ENCODE peak calls at places on chromosomes 5 and 9, in four cellular contexts. I, M, X and H are unnamed samples.

GRCh38 chr5:143657814-143658395 is 154.1 kb upstream of the HMHB1 start:
- DNase-seq in I (no peak), M (peak; percentile 28), X (no peak), H (no peak)

GRCh38 chr5:172868436-172868923 is 34.4 kb downstream of the ERGIC1 start:
- DNase-seq in I (peak; percentile 77), M (peak; percentile 94), X (no peak), H (no peak)

GRCh38 chr5:35436441-35437057 is 181.1 kb upstream of the SPEF2 start:
- DNase-seq in I (peak; percentile 11), M (peak; percentile 48), X (no peak), H (no peak)

GRCh38 chr5:169350759-169351240 is 49.9 kb upstream of the SLIT3 start:
- DNase-seq in I (peak; percentile 97), M (peak; percentile 99), X (no peak), H (no peak)

GRCh38 chr9:127717766-127718165 is 1.9 kb downstream of the TTC16 start:
- DNase-seq in I (no peak), M (no peak), X (no peak), H (no peak)

GRCh38 chr5:142017832-142018427 is 5.1 kb upstream of the GNPDA1 start:
- DNase-seq in I (peak; percentile 71), M (peak; percentile 53), X (no peak), H (no peak)

GRCh38 chr5:380701-381309 is 59.3 kb downstream of the AHRR start:
- DNase-seq in I (no peak), M (peak; percentile 58), X (no peak), H (no peak)

GRCh38 chr9:38079410-38080105 is 10.5 kb upstream of the SHB start:
- DNase-seq in I (peak; percentile 64), M (peak; percentile 27), X (no peak), H (no peak)

GRCh38 chr5:79107020-79107796 is 4.4 kb upstream of the BHMT start:
- DNase-seq in I (no peak), M (peak; percentile 32), X (peak; percentile 36), H (no peak)

GRCh38 chr5:79143684-79144379 is 32.2 kb downstream of the BHMT start:
- DNase-seq in I (peak; percentile 42), M (peak; percentile 69), X (no peak), H (no peak)

GRCh38 chr5:126031989-126032716 is 391.1 kb upstream of the GRAMD2B start:
- DNase-seq in I (peak; percentile 87), M (peak; percentile 79), X (no peak), H (no peak)

GRCh38 chr5:125401724-125402622 is 655.5 kb upstream of the ZNF608 start:
- DNase-seq in I (no peak), M (peak; percentile 67), X (no peak), H (no peak)

GRCh38 chr5:131996210-131997025 is 15.0 kb downstream of the ACSL6 start:
- DNase-seq in I (no peak), M (no peak), X (no peak), H (no peak)

GRCh38 chr9:19682416-19682815 is 106.4 kb downstream of the SLC24A2 start:
- DNase-seq in I (no peak), M (no peak), X (no peak), H (no peak)

GRCh38 chr9:128383007-128383753 is 12.0 kb downstream of the URM1 start:
- DNase-seq in I (no peak), M (no peak), X (no peak), H (no peak)

GRCh38 chr9:37968228-37968672 is 64.3 kb upstream of the SLC25A51 start:
- DNase-seq in I (peak; percentile 46), M (peak; percentile 86), X (no peak), H (no peak)

GRCh38 chr9:38629511-38629910 is 9.1 kb upstream of the ANKRD18A start:
- DNase-seq in I (no peak), M (no peak), X (no peak), H (no peak)

GRCh38 chr5:153619706-153620105 is 129.2 kb downstream of the GRIA1 start:
- DNase-seq in I (peak; percentile 62), M (peak; percentile 63), X (no peak), H (no peak)

GRCh38 chr5:134071850-134072207 is 42.7 kb upstream of the TCF7 start:
- DNase-seq in I (no peak), M (no peak), X (no peak), H (no peak)

GRCh38 chr5:134070648-134070978 is 43.9 kb upstream of the TCF7 start:
- DNase-seq in I (peak; percentile 24), M (peak; percentile 40), X (no peak), H (no peak)

GRCh38 chr5:134072471-134073220 is 41.8 kb upstream of the TCF7 start:
- DNase-seq in I (no peak), M (no peak), X (no peak), H (no peak)

GRCh38 chr5:134069553-134069952 is 44.9 kb upstream of the TCF7 start:
- DNase-seq in I (no peak), M (no peak), X (no peak), H (no peak)

GRCh38 chr5:134070979-134071849 is 43.3 kb upstream of the TCF7 start:
- DNase-seq in I (peak; percentile 17), M (no peak), X (peak; percentile 86), H (no peak)
- TF ChIP-seq CTCF in I (no peak), M (no peak), X (no peak), H (no peak)

GRCh38 chr5:150801117-150801927 is 22.8 kb downstream of the SMIM3 start:
- DNase-seq in I (peak; percentile 85), M (peak; percentile 80), X (no peak), H (no peak)
- TF ChIP-seq CTCF in I (peak; percentile 61), M (peak; percentile 59), X (peak; percentile 56), H (peak; percentile 74)

GRCh38 chr9:15693701-15694100 is 140.9 kb downstream of the CCDC171 start:
- DNase-seq in I (no peak), M (no peak), X (no peak), H (no peak)

GRCh38 chr9:15697459-15697858 is 144.6 kb downstream of the CCDC171 start:
- DNase-seq in I (peak; percentile 90), M (peak; percentile 88), X (no peak), H (no peak)

DNA sequence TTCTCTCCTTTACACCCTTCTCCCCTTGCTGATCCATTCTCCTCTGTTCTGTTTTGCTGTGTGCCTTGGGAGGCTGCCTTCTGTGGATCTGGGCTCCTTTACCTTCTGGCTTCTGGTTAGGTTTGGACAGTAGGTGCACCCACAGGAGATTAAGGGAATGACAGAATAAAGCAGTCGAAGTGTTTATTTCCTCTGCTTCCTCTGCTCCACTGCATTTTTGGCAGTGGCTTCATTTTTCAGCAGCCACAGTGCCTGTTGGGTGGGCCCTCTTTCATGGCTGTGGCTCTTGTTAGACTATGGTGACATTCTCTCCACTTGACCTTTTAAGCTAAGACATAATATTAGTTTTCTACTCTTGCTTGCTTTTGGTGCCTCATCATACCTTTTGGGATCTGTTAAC is 144.1 kb downstream of the CCDC171 start:
- DNase-seq in I (no peak), M (no peak), X (no peak), H (no peak)
- TF ChIP-seq CTCF in I (no peak), M (no peak), X (no peak), H (no peak)

DNA sequence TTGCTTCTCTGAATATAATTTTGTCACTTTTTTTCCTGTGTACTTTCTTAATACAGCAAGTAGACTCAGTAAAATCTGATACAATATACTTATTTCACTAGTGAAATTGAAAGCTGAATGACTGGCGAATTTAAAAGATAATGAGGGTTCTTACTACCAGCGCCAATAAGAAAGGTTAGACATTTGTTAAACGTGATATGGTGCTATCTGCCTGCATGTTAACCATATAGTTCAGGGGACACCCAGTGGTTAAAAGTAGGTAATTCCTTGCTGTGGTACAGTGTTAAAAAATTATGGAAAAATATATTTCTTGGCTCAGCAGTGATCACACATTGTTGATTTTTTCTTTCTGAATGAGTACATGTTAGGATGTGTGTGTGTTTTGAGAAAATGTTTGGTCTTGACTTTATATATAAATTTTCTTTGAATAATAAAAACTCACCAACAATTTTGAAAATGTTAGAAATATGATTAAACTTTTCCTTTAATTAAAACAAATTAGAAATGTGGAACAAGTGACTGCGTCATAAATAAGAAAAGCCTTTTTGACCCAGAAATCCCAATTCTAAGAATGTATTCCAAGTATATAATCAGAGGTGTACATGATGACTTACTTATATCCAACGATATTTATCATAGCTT is 25.8 kb downstream of the CAST start:
- DNase-seq in I (peak; percentile 73), M (peak; percentile 69), X (no peak), H (no peak)
- TF ChIP-seq CTCF in I (peak; percentile 64), M (peak; percentile 66), X (peak; percentile 50), H (peak; percentile 79)